ENCODE peak calls at places on chromosome 21, in four cellular contexts. One of them, this sample, is unnamed.

GRCh38 chr21:37531402-37532042 is 164.9 kb downstream of the DYRK1A start:
- DNase-seq in H54: no peak
- DNase-seq in activated naive CD8-positive, alpha-beta T cell treated with anti-CD3 and anti-CD28 coated beads, Interleukin-2, amount 50 U/mL, for 24 hours: no peak
- DNase-seq in mucosa of gallbladder: no peak
- DNase-seq in this sample: no peak

GRCh38 chr21:28972398-28972797 is 20.3 kb downstream of the LTN1 start:
- DNase-seq in H54: no peak
- DNase-seq in activated naive CD8-positive, alpha-beta T cell treated with anti-CD3 and anti-CD28 coated beads, Interleukin-2, amount 50 U/mL, for 24 hours: no peak
- DNase-seq in mucosa of gallbladder: no peak
- DNase-seq in this sample: no peak

GRCh38 chr21:39552856-39553255 is 59.9 kb upstream of the B3GALT5 start:
- DNase-seq in H54: no peak
- DNase-seq in activated naive CD8-positive, alpha-beta T cell treated with anti-CD3 and anti-CD28 coated beads, Interleukin-2, amount 50 U/mL, for 24 hours: no peak
- DNase-seq in mucosa of gallbladder: no peak
- DNase-seq in this sample: no peak

GRCh38 chr21:40546657-40547056 is 300.3 kb downstream of the DSCAM start:
- DNase-seq in H54: no peak
- DNase-seq in activated naive CD8-positive, alpha-beta T cell treated with anti-CD3 and anti-CD28 coated beads, Interleukin-2, amount 50 U/mL, for 24 hours: no peak
- DNase-seq in mucosa of gallbladder: no peak
- DNase-seq in this sample: no peak

GRCh38 chr21:26070822-26071425 is 99.6 kb downstream of the APP start:
- DNase-seq in H54: no peak
- DNase-seq in activated naive CD8-positive, alpha-beta T cell treated with anti-CD3 and anti-CD28 coated beads, Interleukin-2, amount 50 U/mL, for 24 hours: peak; percentile 5
- DNase-seq in mucosa of gallbladder: peak; percentile 28
- DNase-seq in this sample: peak; percentile 41

GRCh38 chr21:45576838-45577737 is 34.8 kb upstream of the SLC19A1 start:
- DNase-seq in H54: no peak
- DNase-seq in activated naive CD8-positive, alpha-beta T cell treated with anti-CD3 and anti-CD28 coated beads, Interleukin-2, amount 50 U/mL, for 24 hours: no peak
- DNase-seq in mucosa of gallbladder: no peak
- DNase-seq in this sample: no peak

GRCh38 chr21:46605759-46606426 is 1.0 kb upstream of the S100B start:
- DNase-seq in H54: no peak
- DNase-seq in activated naive CD8-positive, alpha-beta T cell treated with anti-CD3 and anti-CD28 coated beads, Interleukin-2, amount 50 U/mL, for 24 hours: peak; percentile 41
- DNase-seq in mucosa of gallbladder: peak; percentile 42
- DNase-seq in this sample: no peak

GRCh38 chr21:34129039-34129891 is 55.9 kb downstream of the MRPS6 start:
- DNase-seq in H54: peak; percentile 34
- DNase-seq in activated naive CD8-positive, alpha-beta T cell treated with anti-CD3 and anti-CD28 coated beads, Interleukin-2, amount 50 U/mL, for 24 hours: peak; percentile 62
- DNase-seq in mucosa of gallbladder: no peak
- DNase-seq in this sample: peak; percentile 80

GRCh38 chr21:42037943-42038342 is 27.8 kb upstream of the ZBTB21 start:
- DNase-seq in H54: no peak
- DNase-seq in activated naive CD8-positive, alpha-beta T cell treated with anti-CD3 and anti-CD28 coated beads, Interleukin-2, amount 50 U/mL, for 24 hours: no peak
- DNase-seq in mucosa of gallbladder: no peak
- DNase-seq in this sample: no peak

GRCh38 chr21:24658016-24658415 is 949.3 kb downstream of the MRPL39 start:
- DNase-seq in H54: no peak
- DNase-seq in activated naive CD8-positive, alpha-beta T cell treated with anti-CD3 and anti-CD28 coated beads, Interleukin-2, amount 50 U/mL, for 24 hours: no peak
- DNase-seq in mucosa of gallbladder: no peak
- DNase-seq in this sample: no peak

GRCh38 chr21:38945536-38946245 is 140.0 kb downstream of the ETS2 start:
- DNase-seq in H54: no peak
- DNase-seq in activated naive CD8-positive, alpha-beta T cell treated with anti-CD3 and anti-CD28 coated beads, Interleukin-2, amount 50 U/mL, for 24 hours: no peak
- DNase-seq in mucosa of gallbladder: no peak
- DNase-seq in this sample: no peak

GRCh38 chr21:32367158-32367557 is 25.7 kb downstream of the URB1 start:
- DNase-seq in H54: no peak
- DNase-seq in activated naive CD8-positive, alpha-beta T cell treated with anti-CD3 and anti-CD28 coated beads, Interleukin-2, amount 50 U/mL, for 24 hours: no peak
- DNase-seq in mucosa of gallbladder: no peak
- DNase-seq in this sample: no peak

GRCh38 chr21:39972976-39973375 is 105.7 kb downstream of the PCP4 start:
- DNase-seq in H54: no peak
- DNase-seq in activated naive CD8-positive, alpha-beta T cell treated with anti-CD3 and anti-CD28 coated beads, Interleukin-2, amount 50 U/mL, for 24 hours: no peak
- DNase-seq in mucosa of gallbladder: no peak
- DNase-seq in this sample: no peak

GRCh38 chr21:29571949-29572348 is 273.2 kb downstream of the BACH1 start:
- DNase-seq in H54: no peak
- DNase-seq in activated naive CD8-positive, alpha-beta T cell treated with anti-CD3 and anti-CD28 coated beads, Interleukin-2, amount 50 U/mL, for 24 hours: no peak
- DNase-seq in mucosa of gallbladder: no peak
- DNase-seq in this sample: no peak

GRCh38 chr21:14900611-14901010 is 164.2 kb downstream of the NRIP1 start:
- DNase-seq in H54: no peak
- DNase-seq in activated naive CD8-positive, alpha-beta T cell treated with anti-CD3 and anti-CD28 coated beads, Interleukin-2, amount 50 U/mL, for 24 hours: no peak
- DNase-seq in mucosa of gallbladder: no peak
- DNase-seq in this sample: no peak

GRCh38 chr21:25191141-25191540 is 416.1 kb downstream of the MRPL39 start:
- DNase-seq in H54: no peak
- DNase-seq in activated naive CD8-positive, alpha-beta T cell treated with anti-CD3 and anti-CD28 coated beads, Interleukin-2, amount 50 U/mL, for 24 hours: no peak
- DNase-seq in mucosa of gallbladder: no peak
- DNase-seq in this sample: no peak

GRCh38 chr21:23016617-23017016 is 2018.4 kb downstream of the NCAM2 start:
- DNase-seq in H54: no peak
- DNase-seq in activated naive CD8-positive, alpha-beta T cell treated with anti-CD3 and anti-CD28 coated beads, Interleukin-2, amount 50 U/mL, for 24 hours: no peak
- DNase-seq in mucosa of gallbladder: no peak
- DNase-seq in this sample: peak; percentile 70

GRCh38 chr21:27704567-27705166 is 737.8 kb upstream of the ADAMTS5 start:
- DNase-seq in H54: no peak
- DNase-seq in activated naive CD8-positive, alpha-beta T cell treated with anti-CD3 and anti-CD28 coated beads, Interleukin-2, amount 50 U/mL, for 24 hours: no peak
- DNase-seq in mucosa of gallbladder: no peak
- DNase-seq in this sample: no peak

GRCh38 chr21:37159053-37159776 is 86.2 kb downstream of the TTC3 start:
- DNase-seq in H54: no peak
- DNase-seq in activated naive CD8-positive, alpha-beta T cell treated with anti-CD3 and anti-CD28 coated beads, Interleukin-2, amount 50 U/mL, for 24 hours: peak; percentile 20
- DNase-seq in mucosa of gallbladder: no peak
- DNase-seq in this sample: no peak

GRCh38 chr21:35198982-35199732 is 150.1 kb upstream of the RUNX1 start:
- DNase-seq in H54: no peak
- DNase-seq in activated naive CD8-positive, alpha-beta T cell treated with anti-CD3 and anti-CD28 coated beads, Interleukin-2, amount 50 U/mL, for 24 hours: no peak
- DNase-seq in mucosa of gallbladder: no peak
- DNase-seq in this sample: no peak

GRCh38 chr21:26461500-26461899 is 111.6 kb downstream of the CYYR1 start:
- DNase-seq in H54: no peak
- DNase-seq in activated naive CD8-positive, alpha-beta T cell treated with anti-CD3 and anti-CD28 coated beads, Interleukin-2, amount 50 U/mL, for 24 hours: no peak
- DNase-seq in mucosa of gallbladder: no peak
- DNase-seq in this sample: no peak